ENCODE peak calls at places on chromosome 18, in six cellular contexts. One of them, this sample, is unnamed.
A peak's percentile ranks its signal among the peaks of the same experiment; 100 is the strongest.

GRCh38 chr18:55406374-55407045 is 181.5 kb downstream of the TCF4 start:
- DNase-seq in heart right ventricle: no peak
- DNase-seq in midbrain: no peak
- DNase-seq in GM23338: no peak
- DNase-seq in T follicular helper cell: no peak
- DNase-seq in occipital lobe: no peak
- DNase-seq in this sample: peak; percentile 81

GRCh38 chr18:77086034-77086433 is 46.5 kb downstream of the MBP start:
- DNase-seq in heart right ventricle: no peak
- DNase-seq in midbrain: no peak
- DNase-seq in GM23338: no peak
- DNase-seq in T follicular helper cell: no peak
- DNase-seq in occipital lobe: no peak
- DNase-seq in this sample: no peak

GRCh38 chr18:8947576-8947975 is 154.9 kb upstream of the NDUFV2 start:
- DNase-seq in heart right ventricle: no peak
- DNase-seq in midbrain: no peak
- DNase-seq in GM23338: no peak
- DNase-seq in T follicular helper cell: no peak
- DNase-seq in occipital lobe: no peak
- DNase-seq in this sample: no peak

GRCh38 chr18:22470141-22470510 is 52.4 kb upstream of the CTAGE1 start:
- DNase-seq in heart right ventricle: no peak
- DNase-seq in midbrain: no peak
- DNase-seq in GM23338: no peak
- DNase-seq in T follicular helper cell: no peak
- DNase-seq in occipital lobe: no peak
- DNase-seq in this sample: no peak

GRCh38 chr18:55048892-55049291 is 89.6 kb upstream of the CCDC68 start:
- DNase-seq in heart right ventricle: no peak
- DNase-seq in midbrain: no peak
- DNase-seq in GM23338: no peak
- DNase-seq in T follicular helper cell: no peak
- DNase-seq in occipital lobe: no peak
- DNase-seq in this sample: no peak

GRCh38 chr18:47756364-47757016 is 174.0 kb downstream of the SMAD2 start:
- DNase-seq in heart right ventricle: peak; percentile 49
- DNase-seq in midbrain: peak; percentile 64
- DNase-seq in GM23338: peak; percentile 85
- DNase-seq in T follicular helper cell: peak; percentile 23
- DNase-seq in occipital lobe: no peak
- DNase-seq in this sample: peak; percentile 45

GRCh38 chr18:111292-112014 is 46.9 kb upstream of the USP14 start:
- DNase-seq in heart right ventricle: peak; percentile 77
- DNase-seq in midbrain: no peak
- DNase-seq in GM23338: peak; percentile 79
- DNase-seq in T follicular helper cell: peak; percentile 51
- DNase-seq in occipital lobe: no peak
- DNase-seq in this sample: peak; percentile 70

GRCh38 chr18:12038661-12039417 is 54.8 kb upstream of the ANKRD62 start:
- DNase-seq in heart right ventricle: peak; percentile 88
- DNase-seq in midbrain: peak; percentile 78
- DNase-seq in GM23338: peak; percentile 86
- DNase-seq in T follicular helper cell: peak; percentile 51
- DNase-seq in occipital lobe: peak; percentile 57
- DNase-seq in this sample: peak; percentile 61

GRCh38 chr18:53115876-53116585 is 776.0 kb downstream of the DCC start:
- DNase-seq in heart right ventricle: no peak
- DNase-seq in midbrain: no peak
- DNase-seq in GM23338: no peak
- DNase-seq in T follicular helper cell: no peak
- DNase-seq in occipital lobe: no peak
- DNase-seq in this sample: no peak

GRCh38 chr18:77622009-77622692 is 372.5 kb downstream of the GALR1 start:
- DNase-seq in heart right ventricle: no peak
- DNase-seq in midbrain: no peak
- DNase-seq in GM23338: no peak
- DNase-seq in T follicular helper cell: no peak
- DNase-seq in occipital lobe: no peak
- DNase-seq in this sample: no peak

GRCh38 chr18:22223263-22223960 is 54.0 kb downstream of the GATA6 start:
- DNase-seq in heart right ventricle: peak; percentile 69
- DNase-seq in midbrain: no peak
- DNase-seq in GM23338: peak; percentile 36
- DNase-seq in T follicular helper cell: no peak
- DNase-seq in occipital lobe: no peak
- DNase-seq in this sample: no peak

GRCh38 chr18:35695384-35695783 is 113.8 kb downstream of the GALNT1 start:
- DNase-seq in heart right ventricle: no peak
- DNase-seq in midbrain: no peak
- DNase-seq in GM23338: no peak
- DNase-seq in T follicular helper cell: no peak
- DNase-seq in occipital lobe: no peak
- DNase-seq in this sample: no peak

GRCh38 chr18:36634573-36635216 is 194.1 kb downstream of the TPGS2 start:
- DNase-seq in heart right ventricle: no peak
- DNase-seq in midbrain: no peak
- DNase-seq in GM23338: no peak
- DNase-seq in T follicular helper cell: no peak
- DNase-seq in occipital lobe: no peak
- DNase-seq in this sample: no peak

GRCh38 chr18:24546304-24546703 is 85.9 kb downstream of the HRH4 start:
- DNase-seq in heart right ventricle: no peak
- DNase-seq in midbrain: no peak
- DNase-seq in GM23338: no peak
- DNase-seq in T follicular helper cell: no peak
- DNase-seq in occipital lobe: no peak
- DNase-seq in this sample: no peak

GRCh38 chr18:46574740-46575108 is 82.3 kb downstream of the LOXHD1 start:
- DNase-seq in heart right ventricle: no peak
- DNase-seq in midbrain: no peak
- DNase-seq in GM23338: no peak
- DNase-seq in T follicular helper cell: no peak
- DNase-seq in occipital lobe: no peak
- DNase-seq in this sample: no peak

GRCh38 chr18:41881285-41881684 is 73.7 kb upstream of the PIK3C3 start:
- DNase-seq in heart right ventricle: no peak
- DNase-seq in midbrain: no peak
- DNase-seq in GM23338: no peak
- DNase-seq in T follicular helper cell: no peak
- DNase-seq in occipital lobe: no peak
- DNase-seq in this sample: no peak

GRCh38 chr18:24878289-24878688 is 417.9 kb downstream of the HRH4 start:
- DNase-seq in heart right ventricle: no peak
- DNase-seq in midbrain: peak; percentile 80
- DNase-seq in GM23338: peak; percentile 61
- DNase-seq in T follicular helper cell: no peak
- DNase-seq in occipital lobe: no peak
- DNase-seq in this sample: peak; percentile 68

GRCh38 chr18:5673576-5673975 is 129.8 kb upstream of the EPB41L3 start:
- DNase-seq in heart right ventricle: no peak
- DNase-seq in midbrain: no peak
- DNase-seq in GM23338: peak; percentile 58
- DNase-seq in T follicular helper cell: no peak
- DNase-seq in occipital lobe: no peak
- DNase-seq in this sample: no peak

This sample was measured in globus pallidus.